ENCODE peak calls at places on chromosomes 4 and X, in seven cellular contexts. N is CD8-positive, alpha-beta T cell; Z is IMR-90; Q is body of pancreas; F is central memory CD4-positive, alpha-beta T cell; E is mesothelial cell of epicardium; U is iPS-NIHi11. O is an unnamed sample.

GRCh38 chr4:157980158-157980557 is 192.7 kb downstream of the GASK1B start:
- DNase-seq in N (no peak), Z (no peak), Q (no peak), F (no peak), E (no peak), U (no peak), O (no peak)

GRCh38 chrX:31500920-31501319 is 429.1 kb upstream of the FTHL17 start:
- DNase-seq in N (no peak), Z (peak), Q (no peak), F (no peak), E (no peak), U (peak), O (no peak)

GRCh38 chrX:30161043-30161442 is 54.3 kb upstream of the MAGEB2 start:
- DNase-seq in N (no peak), Z (peak), Q (no peak), F (no peak), E (no peak), U (no peak), O (no peak)

GRCh38 chrX:11137543-11138139 is 26.5 kb downstream of the HCCS start:
- DNase-seq in N (no peak), Z (peak), Q (no peak), F (peak), E (no peak), U (no peak), O (peak)

GRCh38 chr4:163331629-163332360 is 601 bp downstream of the NPY1R start:
- DNase-seq in N (no peak), Z (no peak), Q (peak), F (no peak), E (peak), U (peak), O (no peak)

GRCh38 chrX:112760697-112761096 is 79.9 kb downstream of the AMOT start:
- DNase-seq in N (no peak), Z (peak), Q (no peak), F (no peak), E (no peak), U (no peak), O (no peak)

GRCh38 chrX:120790118-120790517 is 85.5 kb downstream of the CT47B1 start:
- DNase-seq in N (no peak), Z (peak), Q (peak), F (peak), E (no peak), U (peak), O (peak)

GRCh38 chr4:5511791-5512190 is 196.6 kb downstream of the EVC2 start:
- DNase-seq in N (no peak), Z (peak), Q (no peak), F (no peak), E (no peak), U (no peak), O (no peak)

GRCh38 chr4:11805837-11806236 is 377.1 kb upstream of the HS3ST1 start:
- DNase-seq in N (no peak), Z (peak), Q (no peak), F (no peak), E (no peak), U (peak), O (no peak)

GRCh38 chr4:149715822-149716585 is 99.6 kb downstream of the IQCM start:
- DNase-seq in N (no peak), Z (no peak), Q (no peak), F (no peak), E (no peak), U (no peak), O (no peak)

GRCh38 chrX:136057567-136057966 is 72.3 kb downstream of the SLC9A6 start:
- DNase-seq in N (no peak), Z (no peak), Q (no peak), F (no peak), E (no peak), U (no peak), O (no peak)

GRCh38 chr4:112523008-112523440 is 7.0 kb upstream of the NEUROG2 start:
- DNase-seq in N (peak), Z (peak), Q (peak), F (peak), E (peak), U (peak), O (peak)

GRCh38 chrX:46811101-46811500 is 25.7 kb upstream of the RP2 start:
- DNase-seq in N (no peak), Z (no peak), Q (no peak), F (no peak), E (no peak), U (no peak), O (no peak)

GRCh38 chr4:153257966-153258365 is 53.7 kb downstream of the TRIM2 start:
- DNase-seq in N (no peak), Z (no peak), Q (no peak), F (no peak), E (no peak), U (peak), O (no peak)

GRCh38 chr4:142297313-142297712 is 548.8 kb downstream of the INPP4B start:
- DNase-seq in N (no peak), Z (no peak), Q (no peak), F (no peak), E (no peak), U (no peak), O (no peak)

GRCh38 chr4:6688879-6689505 is 4.7 kb upstream of the S100P start:
- DNase-seq in N (peak), Z (peak), Q (peak), F (peak), E (peak), U (peak), O (peak)

GRCh38 chr4:46254788-46255187 is 130.9 kb upstream of the GABRG1 start:
- DNase-seq in N (no peak), Z (peak), Q (no peak), F (no peak), E (no peak), U (no peak), O (no peak)

GRCh38 chrX:68018248-68019203 is 414.8 kb downstream of the OPHN1 start:
- DNase-seq in N (no peak), Z (peak), Q (no peak), F (no peak), E (no peak), U (peak), O (no peak)

GRCh38 chrX:38816158-38816557 is 14.9 kb downstream of the MID1IP1 start:
- DNase-seq in N (peak), Z (no peak), Q (peak), F (peak), E (no peak), U (no peak), O (peak)